ENCODE peak calls at places on chromosome 19, in eight cellular contexts. One of them, this sample, is unnamed.

GRCh38 chr19:41136636-41137035 is 22.4 kb downstream of the CYP2F1 start:
- DNase-seq in heart right ventricle: no peak
- DNase-seq in transverse colon: no peak
- DNase-seq in kidney: no peak
- DNase-seq in spleen: no peak
- DNase-seq in CD4-positive, alpha-beta memory T cell: no peak
- DNase-seq in K562: no peak
- DNase-seq in right cardiac atrium: no peak
- DNase-seq in this sample: no peak

GRCh38 chr19:33377586-33378475 is 4.3 kb downstream of the CEBPG start:
- DNase-seq in heart right ventricle: no peak
- DNase-seq in transverse colon: no peak
- DNase-seq in kidney: no peak
- DNase-seq in spleen: no peak
- DNase-seq in CD4-positive, alpha-beta memory T cell: no peak
- DNase-seq in K562: no peak
- DNase-seq in right cardiac atrium: no peak
- DNase-seq in this sample: no peak

GRCh38 chr19:19274716-19275115 is 1.6 kb upstream of the TM6SF2 start:
- DNase-seq in heart right ventricle: no peak
- DNase-seq in transverse colon: peak; percentile 15
- DNase-seq in kidney: no peak
- DNase-seq in spleen: no peak
- DNase-seq in CD4-positive, alpha-beta memory T cell: no peak
- DNase-seq in K562: no peak
- DNase-seq in right cardiac atrium: no peak
- DNase-seq in this sample: no peak

GRCh38 chr19:37691881-37692504 is 27.6 kb downstream of the ZNF607 start:
- DNase-seq in heart right ventricle: peak; percentile 89
- DNase-seq in transverse colon: peak; percentile 84
- DNase-seq in kidney: peak; percentile 94
- DNase-seq in spleen: peak; percentile 95
- DNase-seq in CD4-positive, alpha-beta memory T cell: peak; percentile 72
- DNase-seq in K562: peak; percentile 67
- DNase-seq in right cardiac atrium: peak; percentile 95
- DNase-seq in this sample: peak; percentile 89

GRCh38 chr19:40442328-40443130 is 1.6 kb downstream of the SERTAD3 start:
- DNase-seq in heart right ventricle: no peak
- DNase-seq in transverse colon: peak; percentile 26
- DNase-seq in kidney: no peak
- DNase-seq in spleen: no peak
- DNase-seq in CD4-positive, alpha-beta memory T cell: no peak
- DNase-seq in K562: no peak
- DNase-seq in right cardiac atrium: no peak
- DNase-seq in this sample: no peak

GRCh38 chr19:51820821-51821446 is 26.0 kb downstream of the FPR3 start:
- DNase-seq in heart right ventricle: no peak
- DNase-seq in transverse colon: no peak
- DNase-seq in kidney: no peak
- DNase-seq in spleen: no peak
- DNase-seq in CD4-positive, alpha-beta memory T cell: no peak
- DNase-seq in K562: no peak
- DNase-seq in right cardiac atrium: no peak
- DNase-seq in this sample: no peak

GRCh38 chr19:51742736-51743288 is 8.9 kb downstream of the FPR1 start:
- DNase-seq in heart right ventricle: no peak
- DNase-seq in transverse colon: no peak
- DNase-seq in kidney: no peak
- DNase-seq in spleen: no peak
- DNase-seq in CD4-positive, alpha-beta memory T cell: no peak
- DNase-seq in K562: no peak
- DNase-seq in right cardiac atrium: no peak
- DNase-seq in this sample: no peak

GRCh38 chr19:48341006-48341405 is 15.7 kb downstream of the EMP3 start:
- DNase-seq in heart right ventricle: no peak
- DNase-seq in transverse colon: no peak
- DNase-seq in kidney: no peak
- DNase-seq in spleen: no peak
- DNase-seq in CD4-positive, alpha-beta memory T cell: no peak
- DNase-seq in K562: no peak
- DNase-seq in right cardiac atrium: no peak
- DNase-seq in this sample: no peak

GRCh38 chr19:6263306-6264076 is 16.3 kb downstream of the MLLT1 start:
- DNase-seq in heart right ventricle: no peak
- DNase-seq in transverse colon: no peak
- DNase-seq in kidney: peak; percentile 67
- DNase-seq in spleen: no peak
- DNase-seq in CD4-positive, alpha-beta memory T cell: no peak
- DNase-seq in K562: no peak
- DNase-seq in right cardiac atrium: no peak
- DNase-seq in this sample: no peak

GRCh38 chr19:45772130-45772880 is 3.3 kb upstream of the SIX5 start:
- DNase-seq in heart right ventricle: no peak
- DNase-seq in transverse colon: no peak
- DNase-seq in kidney: no peak
- DNase-seq in spleen: no peak
- DNase-seq in CD4-positive, alpha-beta memory T cell: no peak
- DNase-seq in K562: no peak
- DNase-seq in right cardiac atrium: no peak
- DNase-seq in this sample: no peak

GRCh38 chr19:49153167-49153809 is 1.9 kb downstream of the HRC start:
- DNase-seq in heart right ventricle: no peak
- DNase-seq in transverse colon: no peak
- DNase-seq in kidney: no peak
- DNase-seq in spleen: no peak
- DNase-seq in CD4-positive, alpha-beta memory T cell: no peak
- DNase-seq in K562: no peak
- DNase-seq in right cardiac atrium: no peak
- DNase-seq in this sample: peak; percentile 33

DNA sequence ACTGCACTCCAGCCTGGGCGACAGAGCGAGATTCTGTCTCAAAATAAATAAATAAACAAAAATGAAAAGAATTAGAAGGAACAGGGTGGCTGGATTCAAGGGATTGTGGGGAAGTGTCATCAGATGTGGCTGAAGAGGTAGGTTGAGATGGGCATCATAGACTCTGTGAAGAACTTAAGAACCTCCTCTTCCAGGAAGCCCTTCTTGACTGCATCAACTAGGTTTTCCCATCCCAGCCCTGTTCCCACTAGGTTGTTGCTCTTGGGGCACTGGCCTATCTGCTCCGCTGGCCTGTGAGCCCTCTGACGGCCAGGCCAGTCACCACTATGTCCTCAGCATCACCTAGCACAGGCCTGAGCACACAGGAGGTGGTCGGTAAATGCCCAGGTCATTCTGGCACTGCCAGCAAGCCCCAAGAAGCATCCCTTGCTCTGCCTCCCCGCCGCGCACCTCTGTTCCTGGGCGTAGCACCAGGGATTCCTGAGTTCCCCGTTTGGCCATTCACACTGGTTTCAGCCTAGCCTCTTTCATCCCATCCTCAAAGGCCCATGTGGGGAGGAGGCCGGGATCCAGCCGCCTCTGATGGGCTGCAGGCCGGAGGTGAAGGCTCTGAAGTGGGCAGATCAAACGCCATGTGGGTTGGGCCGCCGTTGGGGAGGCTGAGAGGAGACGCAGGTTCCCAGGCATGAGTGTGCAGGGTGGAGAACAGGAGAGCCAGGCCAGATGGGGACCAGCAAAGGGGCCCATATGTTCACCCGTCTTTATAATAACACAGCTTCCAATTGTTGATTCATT is 27.6 kb upstream of the SLC1A5 start:
- DNase-seq in heart right ventricle: no peak
- DNase-seq in transverse colon: no peak
- DNase-seq in kidney: no peak
- DNase-seq in spleen: no peak
- DNase-seq in CD4-positive, alpha-beta memory T cell: no peak
- DNase-seq in K562: no peak
- DNase-seq in right cardiac atrium: no peak
- DNase-seq in this sample: no peak
- H3K4me3 ChIP-seq in heart right ventricle: no peak overlapping the region
- H3K4me3 ChIP-seq in transverse colon: no peak overlapping the region
- H3K4me3 ChIP-seq in kidney: no peak overlapping the region
- H3K4me3 ChIP-seq in spleen: no peak overlapping the region
- H3K4me3 ChIP-seq in CD4-positive, alpha-beta memory T cell: no peak overlapping the region
- H3K4me3 ChIP-seq in K562: no peak overlapping the region
- H3K4me3 ChIP-seq in right cardiac atrium: no peak overlapping the region
- H3K4me3 ChIP-seq in this sample: no peak overlapping the region

GRCh38 chr19:10760268-10760944 is 42.5 kb downstream of the DNM2 start:
- DNase-seq in heart right ventricle: no peak
- DNase-seq in transverse colon: peak; percentile 49
- DNase-seq in kidney: peak; percentile 82
- DNase-seq in spleen: no peak
- DNase-seq in CD4-positive, alpha-beta memory T cell: no peak
- DNase-seq in K562: no peak
- DNase-seq in right cardiac atrium: no peak
- DNase-seq in this sample: no peak
- H3K27ac ChIP-seq in heart right ventricle: peak overlapping the region; percentile 57
- H3K27ac ChIP-seq in transverse colon: peak overlapping the region; percentile 88
- H3K27ac ChIP-seq in kidney: peak overlapping the region; percentile 16
- H3K27ac ChIP-seq in spleen: peak overlapping the region; percentile 92
- H3K27ac ChIP-seq in CD4-positive, alpha-beta memory T cell: peak overlapping the region; percentile 48
- H3K27ac ChIP-seq in K562: no peak overlapping the region
- H3K27ac ChIP-seq in right cardiac atrium: no peak overlapping the region
- H3K27ac ChIP-seq in this sample: no peak overlapping the region

GRCh38 chr19:1746401-1747284 is 6.7 kb upstream of the ONECUT3 start:
- DNase-seq in heart right ventricle: no peak
- DNase-seq in transverse colon: no peak
- DNase-seq in kidney: peak; percentile 66
- DNase-seq in spleen: no peak
- DNase-seq in CD4-positive, alpha-beta memory T cell: no peak
- DNase-seq in K562: no peak
- DNase-seq in right cardiac atrium: no peak
- DNase-seq in this sample: no peak

GRCh38 chr19:1744133-1744665 is 9.1 kb upstream of the ONECUT3 start:
- DNase-seq in heart right ventricle: no peak
- DNase-seq in transverse colon: no peak
- DNase-seq in kidney: no peak
- DNase-seq in spleen: no peak
- DNase-seq in CD4-positive, alpha-beta memory T cell: no peak
- DNase-seq in K562: no peak
- DNase-seq in right cardiac atrium: no peak
- DNase-seq in this sample: no peak

GRCh38 chr19:1745589-1746031 is 7.7 kb upstream of the ONECUT3 start:
- DNase-seq in heart right ventricle: no peak
- DNase-seq in transverse colon: no peak
- DNase-seq in kidney: no peak
- DNase-seq in spleen: no peak
- DNase-seq in CD4-positive, alpha-beta memory T cell: no peak
- DNase-seq in K562: no peak
- DNase-seq in right cardiac atrium: no peak
- DNase-seq in this sample: no peak

GRCh38 chr19:1742989-1743696 is 10.2 kb upstream of the ONECUT3 start:
- DNase-seq in heart right ventricle: no peak
- DNase-seq in transverse colon: no peak
- DNase-seq in kidney: no peak
- DNase-seq in spleen: no peak
- DNase-seq in CD4-positive, alpha-beta memory T cell: no peak
- DNase-seq in K562: no peak
- DNase-seq in right cardiac atrium: no peak
- DNase-seq in this sample: no peak

DNA sequence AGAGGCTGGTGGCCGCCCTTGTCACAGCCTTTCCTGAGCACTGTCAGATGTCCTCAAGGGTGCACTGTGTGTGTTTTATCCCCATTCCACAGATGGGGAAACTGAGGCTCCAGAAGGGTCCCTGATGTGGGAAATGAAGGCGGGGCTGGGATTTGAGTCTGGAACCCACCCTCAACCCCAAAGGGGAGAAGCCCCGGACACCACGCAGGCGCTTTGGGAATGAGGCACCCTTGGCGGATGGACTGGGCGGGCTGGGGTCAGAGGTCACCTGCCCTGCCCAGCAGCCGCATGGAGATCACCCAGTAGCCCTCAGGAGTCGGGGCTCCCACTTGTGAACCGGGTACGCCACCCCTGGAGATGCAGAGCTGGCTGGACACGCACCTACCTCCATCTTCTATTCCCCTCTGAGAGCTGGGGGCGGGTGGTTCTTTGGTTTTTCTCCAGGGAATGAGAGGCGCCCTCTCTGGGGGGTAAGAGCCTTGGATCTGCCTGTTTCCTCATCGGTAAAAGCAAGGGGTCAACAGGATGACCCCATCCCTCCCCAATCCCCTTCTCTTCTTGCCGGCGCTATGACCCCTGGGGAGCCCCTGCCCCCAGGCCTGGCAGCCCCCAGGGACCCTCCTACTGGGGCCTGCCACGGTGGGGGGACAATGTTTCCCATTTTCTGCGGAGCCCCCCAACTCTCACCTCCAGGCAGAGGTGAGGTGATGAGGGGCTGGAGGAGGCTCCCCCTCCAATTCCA is 8.3 kb upstream of the ONECUT3 start:
- DNase-seq in heart right ventricle: no peak
- DNase-seq in transverse colon: no peak
- DNase-seq in kidney: peak; percentile 53
- DNase-seq in spleen: no peak
- DNase-seq in CD4-positive, alpha-beta memory T cell: no peak
- DNase-seq in K562: no peak
- DNase-seq in right cardiac atrium: no peak
- DNase-seq in this sample: no peak
- H3K4me3 ChIP-seq in heart right ventricle: no peak overlapping the region
- H3K4me3 ChIP-seq in transverse colon: no peak overlapping the region
- H3K4me3 ChIP-seq in kidney: no peak overlapping the region
- H3K4me3 ChIP-seq in spleen: no peak overlapping the region
- H3K4me3 ChIP-seq in CD4-positive, alpha-beta memory T cell: no peak overlapping the region
- H3K4me3 ChIP-seq in K562: no peak overlapping the region
- H3K4me3 ChIP-seq in right cardiac atrium: no peak overlapping the region
- H3K4me3 ChIP-seq in this sample: no peak overlapping the region

DNA sequence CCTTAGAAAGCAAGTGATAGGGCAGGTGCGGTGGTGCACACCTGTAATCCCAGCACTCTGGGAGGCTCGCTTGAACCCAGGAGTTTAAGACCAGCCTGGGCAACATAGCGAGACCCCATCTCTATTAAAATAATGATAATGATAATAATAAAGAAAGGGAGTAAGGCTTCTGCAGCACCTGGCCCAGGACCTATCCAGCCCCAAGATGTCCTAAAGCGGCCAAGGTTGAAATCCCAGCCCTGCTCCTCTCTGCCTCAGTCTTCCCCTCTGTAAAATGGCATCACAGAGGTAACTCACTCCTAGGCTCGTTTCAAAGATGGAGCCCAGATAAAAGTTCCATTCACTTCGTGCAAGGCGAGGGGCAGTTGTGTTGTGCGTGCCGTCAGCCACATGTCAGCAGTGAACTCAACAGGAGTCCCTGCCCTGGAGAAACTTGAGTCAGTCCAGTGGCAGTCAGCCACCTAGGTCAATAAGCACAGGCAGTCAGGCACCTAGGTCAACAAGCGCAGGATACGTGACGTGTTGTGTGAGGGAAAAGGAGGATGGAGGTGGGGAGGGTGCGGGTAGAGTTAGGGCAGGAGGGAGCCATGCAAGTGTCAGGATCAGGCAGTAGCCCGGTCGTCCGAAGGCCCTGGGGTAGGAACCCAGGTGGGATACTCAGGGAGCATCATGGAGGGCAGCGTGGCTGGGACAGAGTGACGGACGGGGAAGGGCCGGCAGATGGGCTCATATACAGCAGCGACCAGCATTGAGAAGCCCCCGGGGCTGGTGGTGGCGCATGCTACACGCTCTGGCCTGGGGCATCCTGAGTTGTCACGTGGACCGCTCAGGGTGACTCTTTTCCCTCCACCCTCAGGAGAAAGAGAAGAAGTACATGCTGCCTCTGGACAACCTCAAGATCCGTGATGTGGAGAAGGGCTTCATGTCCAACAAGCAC is 16.6 kb downstream of the TMED1 start:
- DNase-seq in heart right ventricle: no peak
- DNase-seq in transverse colon: no peak
- DNase-seq in kidney: no peak
- DNase-seq in spleen: no peak
- DNase-seq in CD4-positive, alpha-beta memory T cell: no peak
- DNase-seq in K562: no peak
- DNase-seq in right cardiac atrium: peak; percentile 35
- DNase-seq in this sample: peak; percentile 42
- H3K27ac ChIP-seq in heart right ventricle: no peak overlapping the region
- H3K27ac ChIP-seq in transverse colon: peak overlapping the region; percentile 87
- H3K27ac ChIP-seq in kidney: no peak overlapping the region
- H3K27ac ChIP-seq in spleen: peak overlapping the region; percentile 40
- H3K27ac ChIP-seq in CD4-positive, alpha-beta memory T cell: no peak overlapping the region
- H3K27ac ChIP-seq in K562: no peak overlapping the region
- H3K27ac ChIP-seq in right cardiac atrium: no peak overlapping the region
- H3K27ac ChIP-seq in this sample: no peak overlapping the region

This sample was measured in heart left ventricle.